ENCODE peak calls at places on chromosomes 12 and 14, in seven cellular contexts. S is psoas muscle; W is AG09309; D is CD4-positive, alpha-beta memory T cell; A is BJ; T is adrenal gland; U is left ventricle myocardium inferior. I is an unnamed sample.

GRCh38 chr14:105709281-105710118 is 183.1 kb downstream of the TMEM121 start:
- DNase-seq in S (no peak), W (no peak), D (no peak), A (no peak), T (no peak), U (no peak), I (no peak)

GRCh38 chr12:67928621-67929369 is 60.5 kb upstream of the IFNG-AS1 start:
- DNase-seq in S (no peak), W (no peak), D (no peak), A (no peak), T (no peak), U (no peak), I (no peak)

GRCh38 chr12:62625238-62625637 is 158.6 kb downstream of the MON2 start:
- DNase-seq in S (no peak), W (no peak), D (no peak), A (no peak), T (no peak), U (no peak), I (no peak)

GRCh38 chr12:55847033-55847432 is 4.3 kb upstream of the MMP19 start:
- DNase-seq in S (peak), W (peak), D (no peak), A (no peak), T (peak), U (no peak), I (peak)

GRCh38 chr14:74348735-74349463 is 628 bp downstream of the VRTN start:
- DNase-seq in S (no peak), W (no peak), D (no peak), A (no peak), T (no peak), U (no peak), I (no peak)

GRCh38 chr12:13135336-13136178 is 32.1 kb upstream of the GSG1 start:
- DNase-seq in S (peak), W (peak), D (no peak), A (peak), T (peak), U (no peak), I (no peak)

GRCh38 chr14:24659916-24660570 is 26.1 kb upstream of the GZMB start:
- DNase-seq in S (no peak), W (no peak), D (no peak), A (no peak), T (no peak), U (no peak), I (no peak)

GRCh38 chr14:37985826-37986470 is 221.8 kb upstream of the SSTR1 start:
- DNase-seq in S (no peak), W (peak), D (peak), A (no peak), T (peak), U (no peak), I (peak)

GRCh38 chr12:52389313-52390207 is 4.1 kb upstream of the KRT84 start:
- DNase-seq in S (no peak), W (no peak), D (no peak), A (no peak), T (no peak), U (no peak), I (no peak)

GRCh38 chr14:77561881-77562280 is 54.6 kb downstream of the SPTLC2 start:
- DNase-seq in S (no peak), W (no peak), D (no peak), A (no peak), T (no peak), U (no peak), I (no peak)

GRCh38 chr12:76083761-76084276 is 666 bp downstream of the NAP1L1 start:
- DNase-seq in S (peak), W (no peak), D (peak), A (no peak), T (peak), U (peak), I (peak)

GRCh38 chr14:49882826-49883694 is 9.8 kb upstream of the ARF6 start:
- DNase-seq in S (no peak), W (no peak), D (no peak), A (no peak), T (no peak), U (no peak), I (no peak)

GRCh38 chr14:91303091-91303923 is 58.8 kb upstream of the GPR68 start:
- DNase-seq in S (peak), W (no peak), D (peak), A (no peak), T (peak), U (peak), I (no peak)

GRCh38 chr12:119412811-119413794 is 78.6 kb downstream of the CCDC60 start:
- DNase-seq in S (peak), W (peak), D (no peak), A (peak), T (peak), U (peak), I (peak)

GRCh38 chr12:103879878-103880277 is 38.8 kb upstream of the NT5DC3 start:
- DNase-seq in S (no peak), W (no peak), D (no peak), A (no peak), T (no peak), U (no peak), I (no peak)

GRCh38 chr12:5076761-5077160 is 33.1 kb downstream of the KCNA5 start:
- DNase-seq in S (no peak), W (no peak), D (no peak), A (no peak), T (no peak), U (peak), I (no peak)

GRCh38 chr14:90425480-90425879 is 28.7 kb downstream of the CALM1 start:
- DNase-seq in S (no peak), W (no peak), D (no peak), A (no peak), T (no peak), U (no peak), I (no peak)

GRCh38 chr14:22291406-22291805 is 297.6 kb downstream of the DAD1 start:
- DNase-seq in S (no peak), W (no peak), D (no peak), A (no peak), T (no peak), U (no peak), I (no peak)

GRCh38 chr12:125381373-125381772 is 316.1 kb downstream of the AACS start:
- DNase-seq in S (no peak), W (no peak), D (no peak), A (no peak), T (no peak), U (no peak), I (no peak)
- H3K4me3 ChIP-seq in S (no peak), W (no peak), D (no peak), A (no peak), T (no peak), U (no peak), I (no peak)

DNA sequence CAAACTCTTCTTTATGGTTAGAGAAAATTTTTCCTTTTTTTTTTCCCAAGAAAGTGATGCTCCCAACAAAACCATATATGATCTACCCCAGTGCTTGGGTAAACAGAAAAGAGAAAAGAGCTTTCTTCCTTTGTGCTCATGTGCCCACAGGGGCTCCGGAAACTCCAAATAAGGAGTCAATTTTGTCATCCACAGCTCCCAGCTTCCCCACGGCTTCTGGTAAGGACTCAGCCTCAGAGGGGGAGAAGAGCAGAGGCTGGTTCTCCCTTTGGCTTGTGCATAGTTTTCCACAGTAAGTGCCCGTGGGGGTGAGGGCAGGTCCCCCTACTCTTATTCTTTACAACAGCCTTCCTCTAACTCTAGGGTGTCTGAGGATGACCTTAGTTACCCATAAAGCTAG is 13.3 kb upstream of the RGS6 start:
- DNase-seq in S (no peak), W (no peak), D (no peak), A (no peak), T (no peak), U (no peak), I (no peak)
- H3K4me3 ChIP-seq in S (no peak), W (no peak), D (no peak), A (no peak), T (no peak), U (no peak), I (no peak)

GRCh38 chr12:69479675-69480074 is 9.5 kb downstream of the FRS2 start:
- DNase-seq in S (no peak), W (no peak), D (no peak), A (no peak), T (no peak), U (no peak), I (no peak)

GRCh38 chr12:69473229-69473628 is 3.0 kb downstream of the FRS2 start:
- DNase-seq in S (no peak), W (no peak), D (no peak), A (no peak), T (no peak), U (no peak), I (no peak)

GRCh38 chr12:69476276-69477017 is 6.3 kb downstream of the FRS2 start:
- DNase-seq in S (no peak), W (no peak), D (no peak), A (no peak), T (no peak), U (no peak), I (no peak)

GRCh38 chr12:69471667-69472385 is 1.6 kb downstream of the FRS2 start:
- DNase-seq in S (no peak), W (no peak), D (no peak), A (no peak), T (no peak), U (no peak), I (no peak)

GRCh38 chr12:69475237-69475984 is 5.2 kb downstream of the FRS2 start:
- DNase-seq in S (no peak), W (no peak), D (no peak), A (peak), T (no peak), U (no peak), I (peak)
- H3K4me3 ChIP-seq in S (peak), W (no peak), D (no peak), A (no peak), T (no peak), U (peak), I (no peak)

GRCh38 chr12:30585877-30586276 is 109.8 kb downstream of the IPO8 start:
- DNase-seq in S (no peak), W (no peak), D (no peak), A (no peak), T (no peak), U (no peak), I (no peak)
- H3K4me3 ChIP-seq in S (no peak), W (no peak), D (no peak), A (no peak), T (no peak), U (no peak), I (no peak)

DNA sequence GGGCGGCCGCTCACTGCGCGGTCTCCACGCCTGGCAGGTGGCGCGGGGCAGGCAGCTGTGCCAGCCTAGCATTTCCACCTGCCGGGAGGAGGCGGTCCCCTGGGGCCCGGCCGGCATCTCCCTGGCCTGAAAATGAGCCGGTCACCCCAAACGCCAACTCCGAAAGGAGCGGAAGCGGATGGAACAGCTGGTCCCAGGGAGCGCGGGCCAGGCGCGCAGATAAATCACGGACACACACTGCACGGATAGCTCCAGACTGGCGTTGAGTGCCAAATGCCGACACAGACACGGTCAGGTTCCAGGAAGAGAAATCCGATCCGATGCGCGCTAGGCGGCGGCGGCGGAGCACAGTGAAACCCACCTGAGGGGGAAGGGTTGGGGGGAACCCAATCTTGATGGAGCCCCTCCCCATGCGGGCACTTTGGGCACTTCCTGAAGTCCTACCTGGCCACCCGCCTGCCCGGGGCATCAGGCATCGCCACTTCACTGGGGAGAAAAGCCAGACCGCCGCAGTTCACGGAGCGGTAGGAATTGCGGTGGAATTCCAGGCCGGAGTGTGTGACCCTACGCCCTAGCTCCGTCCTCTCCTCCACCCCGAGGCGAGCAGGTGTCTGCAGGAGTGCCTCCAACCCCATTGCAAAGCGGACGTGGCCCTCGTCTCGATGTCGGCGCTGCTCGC is 624 bp upstream of the PLEKHD1 start:
- DNase-seq in S (peak), W (no peak), D (no peak), A (no peak), T (peak), U (no peak), I (no peak)
- H3K4me3 ChIP-seq in S (peak), W (peak), D (no peak), A (peak), T (no peak), U (peak), I (no peak)

GRCh38 chr14:101564819-101565698 is 3.8 kb downstream of the DIO3 start:
- DNase-seq in S (peak), W (no peak), D (no peak), A (no peak), T (no peak), U (no peak), I (no peak)

GRCh38 chr14:101563352-101563653 is 2.0 kb downstream of the DIO3 start:
- DNase-seq in S (no peak), W (no peak), D (no peak), A (no peak), T (no peak), U (no peak), I (no peak)

GRCh38 chr14:101563654-101564443 is 2.6 kb downstream of the DIO3 start:
- DNase-seq in S (peak), W (no peak), D (no peak), A (no peak), T (no peak), U (no peak), I (no peak)

GRCh38 chr14:101562659-101563351 is 1.5 kb downstream of the DIO3 start:
- DNase-seq in S (peak), W (no peak), D (no peak), A (no peak), T (no peak), U (no peak), I (no peak)

DNA sequence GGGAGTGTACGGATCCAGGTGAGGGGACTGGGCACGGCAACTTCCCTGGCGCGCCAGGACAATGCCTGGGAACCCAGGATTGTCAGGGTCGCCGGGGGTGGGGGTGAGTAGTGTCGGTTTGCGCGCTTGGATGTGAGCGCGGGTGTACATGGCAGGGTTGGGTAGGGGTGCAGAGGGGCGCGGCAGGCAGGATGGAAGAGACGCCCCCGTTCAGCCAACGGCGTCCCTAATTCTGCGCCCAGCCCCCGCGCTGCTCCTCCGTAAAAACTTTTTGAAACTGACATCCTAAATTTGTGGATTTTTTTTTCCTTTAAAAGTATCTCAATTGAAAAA is 3.1 kb downstream of the DIO3 start:
- DNase-seq in S (peak), W (no peak), D (no peak), A (no peak), T (no peak), U (no peak), I (no peak)
- H3K4me3 ChIP-seq in S (peak), W (no peak), D (no peak), A (no peak), T (no peak), U (peak), I (no peak)

GRCh38 chr12:115763376-115763775 is 514.1 kb downstream of the MED13L start:
- DNase-seq in S (no peak), W (peak), D (no peak), A (peak), T (no peak), U (no peak), I (peak)
- H3K4me3 ChIP-seq in S (no peak), W (no peak), D (no peak), A (peak), T (no peak), U (no peak), I (peak)

GRCh38 chr12:82055391-82055790 is 296.2 kb upstream of the PPFIA2 start:
- DNase-seq in S (no peak), W (no peak), D (no peak), A (no peak), T (no peak), U (no peak), I (no peak)

GRCh38 chr12:82058197-82058596 is 299.0 kb upstream of the PPFIA2 start:
- DNase-seq in S (no peak), W (no peak), D (no peak), A (no peak), T (no peak), U (no peak), I (no peak)

GRCh38 chr12:82057770-82058169 is 298.6 kb upstream of the PPFIA2 start:
- DNase-seq in S (no peak), W (no peak), D (no peak), A (no peak), T (no peak), U (no peak), I (no peak)
- H3K4me3 ChIP-seq in S (no peak), W (no peak), D (no peak), A (no peak), T (no peak), U (no peak), I (no peak)